ENCODE peak calls at places on chromosomes 3 and 15, in seven cellular contexts. P is naive thymus-derived CD4-positive, alpha-beta T cell; F is fibroblast of lung; M is transverse colon; Y is MM.1S; D is cardiac muscle cell; Z is endodermal cell. V is an unnamed sample.

GRCh38 chr3:149449799-149450198 is 24.7 kb upstream of the TM4SF4 start:
- DNase-seq in P (no peak), F (no peak), M (no peak), Y (no peak), D (peak; percentile 21), Z (peak; percentile 67), V (no peak)

GRCh38 chr15:90584841-90585240 is 55.1 kb downstream of the CRTC3 start:
- DNase-seq in P (no peak), F (no peak), M (no peak), Y (no peak), D (no peak), Z (no peak), V (no peak)

GRCh38 chr3:52098108-52098507 is 41.7 kb upstream of the DUSP7 start:
- DNase-seq in P (no peak), F (no peak), M (no peak), Y (no peak), D (no peak), Z (no peak), V (no peak)

GRCh38 chr15:38187646-38188313 is 64.9 kb upstream of the SPRED1 start:
- DNase-seq in P (no peak), F (no peak), M (no peak), Y (no peak), D (no peak), Z (no peak), V (no peak)

GRCh38 chr3:20589275-20589674 is 403.3 kb upstream of the SGO1 start:
- DNase-seq in P (no peak), F (no peak), M (no peak), Y (no peak), D (no peak), Z (no peak), V (no peak)

GRCh38 chr3:148211725-148212124 is 486.0 kb upstream of the AGTR1 start:
- DNase-seq in P (no peak), F (peak; percentile 44), M (peak; percentile 26), Y (no peak), D (no peak), Z (no peak), V (no peak)

GRCh38 chr15:70259640-70260066 is 161.9 kb upstream of the TLE3 start:
- DNase-seq in P (no peak), F (no peak), M (no peak), Y (no peak), D (no peak), Z (peak; percentile 80), V (no peak)

GRCh38 chr15:92244703-92245102 is 149.0 kb upstream of the ST8SIA2 start:
- DNase-seq in P (no peak), F (no peak), M (no peak), Y (no peak), D (no peak), Z (no peak), V (no peak)

GRCh38 chr3:57500506-57500905 is 43.6 kb downstream of the DNAH12 start:
- DNase-seq in P (no peak), F (no peak), M (no peak), Y (no peak), D (no peak), Z (no peak), V (no peak)

GRCh38 chr15:45634442-45635190 is at the start of gene SQOR:
- DNase-seq in P (peak; percentile 58), F (peak; percentile 51), M (peak; percentile 93), Y (peak; percentile 92), D (peak; percentile 71), Z (peak; percentile 85), V (peak; percentile 36)

GRCh38 chr3:11145888-11146287 is 8.4 kb upstream of the HRH1 start:
- DNase-seq in P (no peak), F (peak; percentile 95), M (no peak), Y (no peak), D (no peak), Z (no peak), V (no peak)

GRCh38 chr3:12994607-12995388 is 78.4 kb downstream of the IQSEC1 start:
- DNase-seq in P (peak; percentile 83), F (peak; percentile 65), M (peak; percentile 93), Y (peak; percentile 82), D (peak; percentile 90), Z (peak; percentile 97), V (peak; percentile 78)

GRCh38 chr3:82055792-82056191 is 294.3 kb upstream of the GBE1 start:
- DNase-seq in P (no peak), F (no peak), M (no peak), Y (no peak), D (peak; percentile 9), Z (no peak), V (no peak)

GRCh38 chr3:61357902-61358301 is 106.7 kb upstream of the FHIT start:
- DNase-seq in P (no peak), F (no peak), M (no peak), Y (no peak), D (no peak), Z (no peak), V (no peak)

GRCh38 chr3:43699864-43700263 is 9.1 kb downstream of the ABHD5 start:
- DNase-seq in P (no peak), F (no peak), M (peak; percentile 33), Y (peak; percentile 56), D (no peak), Z (peak; percentile 56), V (peak; percentile 33)

GRCh38 chr3:179811321-179812095 is 158.7 kb downstream of the USP13 start:
- DNase-seq in P (no peak), F (peak; percentile 89), M (peak; percentile 12), Y (peak; percentile 78), D (peak; percentile 70), Z (peak; percentile 76), V (no peak)

GRCh38 chr15:45091161-45091560 is 22.8 kb downstream of the DUOX2 start:
- DNase-seq in P (no peak), F (peak; percentile 19), M (no peak), Y (no peak), D (no peak), Z (no peak), V (no peak)

GRCh38 chr3:51819709-51820406 is 40.8 kb upstream of the IQCF6 start:
- DNase-seq in P (no peak), F (no peak), M (no peak), Y (no peak), D (peak; percentile 35), Z (peak; percentile 92), V (no peak)

GRCh38 chr3:43180027-43180426 is 74.1 kb upstream of the POMGNT2 start:
- DNase-seq in P (peak; percentile 65), F (peak; percentile 94), M (peak; percentile 45), Y (peak; percentile 81), D (no peak), Z (peak; percentile 31), V (peak; percentile 54)

GRCh38 chr15:85507114-85507513 is 126.7 kb downstream of the AKAP13 start:
- DNase-seq in P (no peak), F (no peak), M (no peak), Y (no peak), D (no peak), Z (no peak), V (no peak)

GRCh38 chr15:92495468-92495867 is 101.8 kb downstream of the ST8SIA2 start:
- DNase-seq in P (no peak), F (no peak), M (no peak), Y (no peak), D (no peak), Z (no peak), V (no peak)

GRCh38 chr3:170290194-170290593 is 67.3 kb upstream of the SKIL start:
- DNase-seq in P (no peak), F (no peak), M (no peak), Y (no peak), D (no peak), Z (no peak), V (no peak)
- H3K36me3 ChIP-seq in P (no peaks in the 10 kb centered on the region), F (no peaks in the 10 kb centered on the region), M (no peaks in the 10 kb centered on the region), Y (no peaks in the 10 kb centered on the region), D (peaks cover 20% of the 10 kb centered on the region), Z (peaks cover 49% of the 10 kb centered on the region), V (peaks cover 13% of the 10 kb centered on the region)

GRCh38 chr3:39143051-39143885 is 10.1 kb downstream of the CSRNP1 start:
- DNase-seq in P (no peak), F (no peak), M (no peak), Y (no peak), D (no peak), Z (peak; percentile 47), V (no peak)

GRCh38 chr3:39140341-39140971 is 12.9 kb downstream of the CSRNP1 start:
- DNase-seq in P (no peak), F (no peak), M (no peak), Y (no peak), D (no peak), Z (no peak), V (no peak)

GRCh38 chr3:39139442-39139841 is 13.9 kb downstream of the CSRNP1 start:
- DNase-seq in P (no peak), F (no peak), M (no peak), Y (no peak), D (no peak), Z (no peak), V (no peak)

GRCh38 chr3:39142067-39142466 is 11.3 kb downstream of the CSRNP1 start:
- DNase-seq in P (no peak), F (no peak), M (peak; percentile 73), Y (no peak), D (no peak), Z (peak; percentile 51), V (no peak)

DNA sequence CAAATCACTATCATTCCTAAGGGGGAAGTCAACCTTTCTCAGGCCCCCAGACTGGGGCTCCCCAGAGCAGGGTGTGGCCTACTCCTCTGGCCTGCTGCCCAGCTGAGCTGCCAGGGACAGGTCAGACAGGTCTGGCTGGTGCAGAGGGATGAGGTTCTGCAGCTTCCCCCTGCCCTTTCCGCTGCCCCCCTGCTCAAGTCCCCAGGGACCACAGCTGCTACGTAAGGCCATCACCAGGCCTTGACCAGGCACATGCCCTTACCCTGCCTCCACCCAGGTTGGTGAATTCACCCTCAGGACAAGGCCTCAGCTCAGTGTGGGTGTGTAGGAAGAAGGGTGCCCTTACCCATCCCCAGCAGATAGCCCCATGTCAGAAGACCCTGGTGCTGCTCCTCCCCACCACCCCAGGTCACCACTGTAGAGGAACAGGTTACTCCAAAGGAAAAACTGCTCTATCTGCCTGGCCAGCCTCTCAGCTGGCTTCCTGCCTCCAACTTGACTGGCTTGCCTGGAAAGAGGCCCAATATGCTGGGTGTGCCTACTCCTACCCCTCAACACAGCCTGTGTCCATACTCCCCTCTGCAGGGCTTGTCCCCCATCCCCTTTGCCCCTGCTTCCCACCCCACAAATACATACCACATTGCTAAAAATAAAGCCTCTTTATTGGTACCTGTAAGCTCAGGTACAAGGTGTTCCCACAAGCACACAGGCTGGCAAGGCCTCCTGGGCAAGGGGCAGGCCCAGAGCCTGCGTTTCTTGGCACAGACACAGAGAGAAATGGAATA is 12.0 kb downstream of the CSRNP1 start:
- DNase-seq in P (no peak), F (peak; percentile 26), M (peak; percentile 91), Y (no peak), D (no peak), Z (peak; percentile 55), V (no peak)
- H3K36me3 ChIP-seq in P (peaks cover 13% of the 10 kb centered on the region), F (peaks cover 27% of the 10 kb centered on the region), M (no peaks in the 10 kb centered on the region), Y (peaks cover 2% of the 10 kb centered on the region), D (peaks cover 38% of the 10 kb centered on the region), Z (peaks cover 66% of the 10 kb centered on the region), V (peaks cover 53% of the 10 kb centered on the region)

GRCh38 chr3:15479602-15480248 is 41.8 kb downstream of the COLQ start:
- DNase-seq in P (no peak), F (no peak), M (no peak), Y (no peak), D (no peak), Z (no peak), V (no peak)
- H3K36me3 ChIP-seq in P (no peaks in the 10 kb centered on the region), F (no peaks in the 10 kb centered on the region), M (no peaks in the 10 kb centered on the region), Y (no peaks in the 10 kb centered on the region), D (no peaks in the 10 kb centered on the region), Z (no peaks in the 10 kb centered on the region), V (no peaks in the 10 kb centered on the region)

DNA sequence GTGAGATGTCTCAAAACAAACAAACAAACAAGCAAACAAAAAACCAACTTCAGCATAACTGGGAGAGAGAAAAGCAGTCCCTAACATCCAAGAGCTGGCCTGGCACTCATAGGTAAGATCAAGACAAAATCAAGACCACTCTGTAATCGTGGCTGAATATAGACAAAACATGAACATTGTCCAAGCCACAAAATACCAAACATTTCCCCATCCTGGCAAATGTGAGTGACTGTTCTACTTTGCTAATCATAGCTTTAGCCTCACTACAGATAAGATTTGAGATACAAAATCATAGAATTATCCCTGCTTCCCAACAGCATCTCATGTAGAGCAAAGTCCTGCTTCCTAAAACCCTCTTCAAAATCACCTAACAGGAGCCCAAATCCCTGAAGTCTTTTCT is 116.7 kb upstream of the PRTG start:
- DNase-seq in P (no peak), F (no peak), M (no peak), Y (no peak), D (no peak), Z (no peak), V (no peak)
- H3K36me3 ChIP-seq in P (no peaks in the 10 kb centered on the region), F (peaks cover 5% of the 10 kb centered on the region), M (no peaks in the 10 kb centered on the region), Y (no peaks in the 10 kb centered on the region), D (peaks cover 3% of the 10 kb centered on the region), Z (no peaks in the 10 kb centered on the region), V (peaks cover 6% of the 10 kb centered on the region)

V was measured in CD4-positive, CD25-positive, alpha-beta regulatory T cell.